ENCODE peak calls at places on chromosomes 13 and 19, in eight cellular contexts. O is fibroblast of the conjunctiva, V is left lung, D is AG08395, M is AG09319, E is GM03348, J is NCI-H187, X is germinal center. W is an unnamed sample.
A peak's percentile ranks its signal among the peaks of the same experiment; 100 is the strongest.

GRCh38 chr19:29715695-29716581 is 877 bp upstream of the C19orf12 start:
- DNase-seq in O (no peak), V (no peak), D (no peak), M (no peak), E (no peak), J (no peak), X (no peak), W (no peak)

GRCh38 chr13:31213681-31214289 is 14.0 kb downstream of the B3GLCT start:
- DNase-seq in O (no peak), V (no peak), D (peak; percentile 22), M (no peak), E (peak; percentile 26), J (no peak), X (no peak), W (no peak)

GRCh38 chr13:85728831-85729230 is 70.4 kb downstream of the SLITRK6 start:
- DNase-seq in O (peak; percentile 3), V (no peak), D (no peak), M (no peak), E (no peak), J (no peak), X (no peak), W (no peak)

GRCh38 chr19:39144487-39145071 is 19.0 kb downstream of the PAK4 start:
- DNase-seq in O (no peak), V (peak; percentile 53), D (peak; percentile 11), M (no peak), E (no peak), J (no peak), X (no peak), W (no peak)

GRCh38 chr19:5220866-5221265 is 119.7 kb downstream of the PTPRS start:
- DNase-seq in O (no peak), V (no peak), D (no peak), M (no peak), E (no peak), J (no peak), X (no peak), W (no peak)

GRCh38 chr19:15934332-15935078 is at the start of gene CYP4F11:
- DNase-seq in O (no peak), V (peak; percentile 83), D (no peak), M (no peak), E (no peak), J (no peak), X (no peak), W (no peak)

GRCh38 chr19:10043286-10043927 is 30.1 kb downstream of the RDH8 start:
- DNase-seq in O (no peak), V (no peak), D (no peak), M (no peak), E (no peak), J (no peak), X (no peak), W (no peak)

GRCh38 chr19:58409010-58409790 is 751 bp downstream of the ZNF584 start:
- DNase-seq in O (no peak), V (no peak), D (peak; percentile 37), M (no peak), E (peak; percentile 40), J (no peak), X (no peak), W (no peak)

GRCh38 chr13:83879431-83880171 is 2.7 kb downstream of the SLITRK1 start:
- DNase-seq in O (no peak), V (no peak), D (no peak), M (no peak), E (peak; percentile 51), J (no peak), X (no peak), W (no peak)

GRCh38 chr19:6230991-6231448 is 48.8 kb downstream of the MLLT1 start:
- DNase-seq in O (no peak), V (no peak), D (no peak), M (no peak), E (no peak), J (no peak), X (no peak), W (no peak)

GRCh38 chr19:29532956-29533355 is 7.2 kb downstream of the VSTM2B start:
- DNase-seq in O (no peak), V (no peak), D (no peak), M (no peak), E (no peak), J (no peak), X (no peak), W (no peak)

GRCh38 chr13:92802776-92803175 is 423.8 kb upstream of the GPC6 start:
- DNase-seq in O (no peak), V (no peak), D (no peak), M (no peak), E (peak; percentile 20), J (no peak), X (no peak), W (no peak)

GRCh38 chr13:47038196-47038595 is 141.3 kb upstream of the HTR2A start:
- DNase-seq in O (no peak), V (no peak), D (no peak), M (no peak), E (no peak), J (no peak), X (no peak), W (no peak)

GRCh38 chr13:76029088-76029487 is 393.0 kb downstream of the LMO7 start:
- DNase-seq in O (no peak), V (no peak), D (no peak), M (no peak), E (no peak), J (no peak), X (no peak), W (no peak)

GRCh38 chr13:101785858-101786257 is 333.4 kb downstream of the ITGBL1 start:
- DNase-seq in O (no peak), V (no peak), D (peak; percentile 15), M (peak; percentile 4), E (no peak), J (no peak), X (peak; percentile 4), W (no peak)

GRCh38 chr19:46955114-46955812 is 64.4 kb upstream of the NPAS1 start:
- DNase-seq in O (no peak), V (no peak), D (no peak), M (no peak), E (peak; percentile 21), J (no peak), X (no peak), W (no peak)

GRCh38 chr19:17584132-17584531 is 28.7 kb downstream of the COLGALT1 start:
- DNase-seq in O (no peak), V (no peak), D (no peak), M (no peak), E (no peak), J (no peak), X (no peak), W (no peak)

GRCh38 chr13:40370662-40371061 is 295.8 kb downstream of the FOXO1 start:
- DNase-seq in O (no peak), V (no peak), D (no peak), M (no peak), E (no peak), J (no peak), X (no peak), W (no peak)

GRCh38 chr13:109722068-109722467 is 64.3 kb downstream of the IRS2 start:
- DNase-seq in O (no peak), V (no peak), D (no peak), M (no peak), E (no peak), J (no peak), X (no peak), W (no peak)

GRCh38 chr13:47039106-47039505 is 142.3 kb upstream of the HTR2A start:
- DNase-seq in O (peak; percentile 3), V (no peak), D (peak; percentile 59), M (peak; percentile 24), E (peak; percentile 52), J (no peak), X (no peak), W (no peak)

GRCh38 chr13:97310809-97311436 is 88.8 kb downstream of the MBNL2 start:
- DNase-seq in O (no peak), V (no peak), D (no peak), M (no peak), E (no peak), J (no peak), X (no peak), W (no peak)

GRCh38 chr13:26320766-26321165 is 66.8 kb downstream of the CDK8 start:
- DNase-seq in O (no peak), V (no peak), D (no peak), M (no peak), E (no peak), J (no peak), X (no peak), W (no peak)

GRCh38 chr19:49010453-49010852 is 6.4 kb downstream of the LHB start:
- DNase-seq in O (no peak), V (no peak), D (no peak), M (no peak), E (no peak), J (no peak), X (no peak), W (no peak)